ENCODE peak calls at places on chromosomes 6 and 20, in eight cellular contexts. One of them, this sample, is unnamed.

GRCh38 chr6:5279891-5280338 is 18.6 kb downstream of the FARS2 start:
- DNase-seq in stomach: no peak
- DNase-seq in NB4: no peak
- DNase-seq in cardiac muscle cell: no peak
- DNase-seq in ovary: no peak
- DNase-seq in mammary epithelial cell: no peak
- DNase-seq in AG04450: no peak
- DNase-seq in MM.1S: no peak
- DNase-seq in this sample: no peak

GRCh38 chr6:111789593-111789992 is 83.7 kb downstream of the FYN start:
- DNase-seq in stomach: no peak
- DNase-seq in NB4: no peak
- DNase-seq in AG04450: no peak
- DNase-seq in ovary: peak; percentile 39
- DNase-seq in MM.1S: no peak
- DNase-seq in mammary epithelial cell: no peak
- DNase-seq in cardiac muscle cell: peak; percentile 84
- DNase-seq in this sample: no peak

GRCh38 chr6:14711056-14711703 is 534.7 kb upstream of the JARID2 start:
- DNase-seq in ovary: no peak
- DNase-seq in NB4: peak; percentile 96
- DNase-seq in stomach: peak; percentile 44
- DNase-seq in AG04450: peak; percentile 75
- DNase-seq in mammary epithelial cell: peak; percentile 78
- DNase-seq in cardiac muscle cell: peak; percentile 91
- DNase-seq in MM.1S: peak; percentile 30
- DNase-seq in this sample: no peak

GRCh38 chr6:162261598-162261997 is 466.0 kb downstream of the PRKN start:
- DNase-seq in NB4: no peak
- DNase-seq in mammary epithelial cell: no peak
- DNase-seq in ovary: no peak
- DNase-seq in AG04450: no peak
- DNase-seq in stomach: no peak
- DNase-seq in MM.1S: no peak
- DNase-seq in cardiac muscle cell: no peak
- DNase-seq in this sample: no peak

GRCh38 chr20:50385733-50386640 is 124.2 kb upstream of the PTPN1 start:
- DNase-seq in mammary epithelial cell: no peak
- DNase-seq in cardiac muscle cell: no peak
- DNase-seq in ovary: no peak
- DNase-seq in AG04450: no peak
- DNase-seq in MM.1S: no peak
- DNase-seq in NB4: no peak
- DNase-seq in stomach: no peak
- DNase-seq in this sample: no peak

GRCh38 chr6:41437604-41438003 is 102.2 kb downstream of the NCR2 start:
- DNase-seq in MM.1S: no peak
- DNase-seq in cardiac muscle cell: no peak
- DNase-seq in mammary epithelial cell: no peak
- DNase-seq in stomach: no peak
- DNase-seq in ovary: no peak
- DNase-seq in NB4: no peak
- DNase-seq in AG04450: no peak
- DNase-seq in this sample: no peak

GRCh38 chr6:34238507-34239239 is 2.0 kb downstream of the HMGA1 start:
- DNase-seq in NB4: no peak
- DNase-seq in cardiac muscle cell: no peak
- DNase-seq in mammary epithelial cell: no peak
- DNase-seq in ovary: peak; percentile 15
- DNase-seq in MM.1S: no peak
- DNase-seq in stomach: no peak
- DNase-seq in AG04450: no peak
- DNase-seq in this sample: no peak

GRCh38 chr6:144302701-144303351 is 17.7 kb downstream of the UTRN start:
- DNase-seq in mammary epithelial cell: no peak
- DNase-seq in AG04450: no peak
- DNase-seq in stomach: no peak
- DNase-seq in NB4: no peak
- DNase-seq in ovary: no peak
- DNase-seq in MM.1S: no peak
- DNase-seq in cardiac muscle cell: no peak
- DNase-seq in this sample: no peak

GRCh38 chr6:76867182-76867581 is 596.1 kb downstream of the HTR1B start:
- DNase-seq in ovary: no peak
- DNase-seq in MM.1S: no peak
- DNase-seq in stomach: no peak
- DNase-seq in mammary epithelial cell: no peak
- DNase-seq in AG04450: no peak
- DNase-seq in NB4: no peak
- DNase-seq in cardiac muscle cell: no peak
- DNase-seq in this sample: no peak

GRCh38 chr6:20455175-20456075 is 53.7 kb downstream of the E2F3 start:
- DNase-seq in NB4: no peak
- DNase-seq in cardiac muscle cell: peak; percentile 13
- DNase-seq in MM.1S: no peak
- DNase-seq in ovary: no peak
- DNase-seq in AG04450: no peak
- DNase-seq in stomach: no peak
- DNase-seq in mammary epithelial cell: peak; percentile 58
- DNase-seq in this sample: no peak

GRCh38 chr20:32455901-32456701 is 98.0 kb downstream of the ASXL1 start:
- DNase-seq in mammary epithelial cell: no peak
- DNase-seq in stomach: no peak
- DNase-seq in ovary: no peak
- DNase-seq in cardiac muscle cell: no peak
- DNase-seq in MM.1S: no peak
- DNase-seq in NB4: no peak
- DNase-seq in AG04450: no peak
- DNase-seq in this sample: no peak

GRCh38 chr20:32456869-32457421 is 98.8 kb downstream of the ASXL1 start:
- DNase-seq in ovary: peak; percentile 62
- DNase-seq in cardiac muscle cell: peak; percentile 68
- DNase-seq in MM.1S: peak; percentile 28
- DNase-seq in AG04450: no peak
- DNase-seq in stomach: peak; percentile 49
- DNase-seq in NB4: peak; percentile 40
- DNase-seq in mammary epithelial cell: no peak
- DNase-seq in this sample: no peak

GRCh38 chr20:32458061-32458836 is 100.1 kb downstream of the ASXL1 start:
- DNase-seq in MM.1S: no peak
- DNase-seq in stomach: no peak
- DNase-seq in AG04450: no peak
- DNase-seq in ovary: no peak
- DNase-seq in NB4: no peak
- DNase-seq in mammary epithelial cell: no peak
- DNase-seq in cardiac muscle cell: no peak
- DNase-seq in this sample: no peak

GRCh38 chr20:32458837-32459220 is 100.7 kb downstream of the ASXL1 start:
- DNase-seq in stomach: no peak
- DNase-seq in AG04450: no peak
- DNase-seq in ovary: no peak
- DNase-seq in cardiac muscle cell: no peak
- DNase-seq in NB4: no peak
- DNase-seq in MM.1S: no peak
- DNase-seq in mammary epithelial cell: no peak
- DNase-seq in this sample: no peak

DNA sequence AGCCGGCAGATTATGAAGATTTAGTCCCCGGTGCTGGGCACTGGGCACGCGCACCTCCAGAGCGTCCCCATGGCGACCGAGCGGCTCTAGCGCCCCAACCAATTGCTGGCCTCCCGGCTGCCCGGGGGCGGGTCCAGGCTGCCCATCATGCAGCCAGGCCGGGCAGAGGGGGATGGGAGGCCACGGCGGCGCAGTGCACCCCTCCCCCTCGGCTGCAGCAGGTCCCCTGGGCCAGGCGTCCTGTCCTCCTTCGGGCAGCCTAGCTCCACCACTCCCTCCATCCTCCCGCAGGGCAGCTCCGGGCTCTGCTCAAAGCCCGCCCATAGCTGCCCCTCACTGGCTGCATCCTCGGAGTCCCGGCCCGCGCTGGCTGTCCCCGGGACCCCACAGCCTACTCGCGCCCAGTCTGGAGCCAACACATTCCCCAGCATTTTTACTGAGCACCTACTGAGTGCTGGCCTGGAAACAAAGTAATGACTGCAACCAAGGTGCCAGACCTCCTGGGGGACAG is 99.4 kb downstream of the ASXL1 start:
- DNase-seq in stomach: peak; percentile 68
- DNase-seq in cardiac muscle cell: peak; percentile 75
- DNase-seq in MM.1S: peak; percentile 29
- DNase-seq in NB4: no peak
- DNase-seq in mammary epithelial cell: peak; percentile 46
- DNase-seq in AG04450: no peak
- DNase-seq in ovary: peak; percentile 65
- DNase-seq in this sample: no peak
- H3K4me3 ChIP-seq in stomach: peak overlapping the region; percentile 47
- H3K4me3 ChIP-seq in cardiac muscle cell: peak overlapping the region; percentile 38
- H3K4me3 ChIP-seq in MM.1S: peak overlapping the region; percentile 37
- H3K4me3 ChIP-seq in NB4: no peak overlapping the region
- H3K4me3 ChIP-seq in mammary epithelial cell: peak overlapping the region; percentile 31
- H3K4me3 ChIP-seq in AG04450: peak overlapping the region; percentile 57
- H3K4me3 ChIP-seq in ovary: peak overlapping the region; percentile 38
- H3K4me3 ChIP-seq in this sample: peak overlapping the region; percentile 56

GRCh38 chr6:169287675-169288074 is 34.0 kb upstream of the THBS2 start:
- DNase-seq in ovary: no peak
- DNase-seq in mammary epithelial cell: no peak
- DNase-seq in AG04450: no peak
- DNase-seq in NB4: peak; percentile 31
- DNase-seq in cardiac muscle cell: no peak
- DNase-seq in stomach: no peak
- DNase-seq in MM.1S: no peak
- DNase-seq in this sample: no peak
- TF ChIP-seq CTCF in ovary: no peak
- TF ChIP-seq CTCF in mammary epithelial cell: no peak
- TF ChIP-seq CTCF in AG04450: peak; percentile 7
- TF ChIP-seq CTCF in NB4: peak; percentile 12
- TF ChIP-seq CTCF in cardiac muscle cell: peak; percentile 20
- TF ChIP-seq CTCF in stomach: no peak
- TF ChIP-seq CTCF in MM.1S: no peak
- TF ChIP-seq CTCF in this sample: peak; percentile 39

DNA sequence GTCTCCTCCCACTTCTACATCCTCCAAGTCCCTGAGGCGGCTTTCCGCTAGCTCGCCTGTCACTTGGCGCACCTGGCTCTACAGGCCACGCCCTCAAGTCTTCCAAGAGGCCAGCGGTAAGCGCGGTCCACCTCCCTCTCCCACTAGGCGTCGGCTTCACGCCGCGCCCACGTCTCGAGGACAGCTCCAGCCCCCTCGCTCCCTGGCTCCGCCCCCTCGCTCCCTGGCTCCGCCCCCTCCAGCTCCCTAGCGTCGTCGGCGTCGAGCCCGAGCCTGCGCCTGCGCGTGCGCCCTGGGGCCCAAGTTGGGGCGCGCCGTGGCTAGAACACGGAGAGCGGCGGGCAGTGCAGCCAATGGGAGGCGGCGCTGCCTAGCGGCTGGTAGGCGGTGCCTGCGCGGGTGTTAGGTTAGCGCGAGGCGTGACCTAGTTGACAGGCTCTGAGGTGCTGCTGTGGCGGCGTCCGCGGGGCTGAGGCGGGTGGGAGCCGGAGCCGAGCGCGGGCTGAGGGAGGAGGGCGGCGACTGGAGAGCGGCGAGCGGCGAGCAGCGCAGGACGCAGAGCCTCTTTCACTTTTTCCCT is at the start of gene MACROD2:
- DNase-seq in NB4: no peak
- DNase-seq in ovary: peak; percentile 93
- DNase-seq in mammary epithelial cell: peak; percentile 97
- DNase-seq in MM.1S: no peak
- DNase-seq in cardiac muscle cell: peak; percentile 69
- DNase-seq in stomach: peak; percentile 98
- DNase-seq in AG04450: no peak
- DNase-seq in this sample: peak; percentile 38
- H3K4me3 ChIP-seq in NB4: no peak within 1 kb of the TSS
- H3K4me3 ChIP-seq in ovary: peak within 1 kb of the TSS; percentile 90
- H3K4me3 ChIP-seq in mammary epithelial cell: peak within 1 kb of the TSS; percentile 61
- H3K4me3 ChIP-seq in MM.1S: no peak within 1 kb of the TSS
- H3K4me3 ChIP-seq in cardiac muscle cell: peak within 1 kb of the TSS; percentile 77
- H3K4me3 ChIP-seq in stomach: peak within 1 kb of the TSS; percentile 76
- H3K4me3 ChIP-seq in AG04450: peak within 1 kb of the TSS; percentile 51
- H3K4me3 ChIP-seq in this sample: peak within 1 kb of the TSS; percentile 83

GRCh38 chr20:41411458-41411857 is 44.8 kb upstream of the EMILIN3 start:
- DNase-seq in NB4: peak; percentile 42
- DNase-seq in AG04450: no peak
- DNase-seq in cardiac muscle cell: peak; percentile 55
- DNase-seq in ovary: no peak
- DNase-seq in MM.1S: peak; percentile 79
- DNase-seq in stomach: no peak
- DNase-seq in mammary epithelial cell: peak; percentile 5
- DNase-seq in this sample: no peak
- TF ChIP-seq CTCF in NB4: peak; percentile 13
- TF ChIP-seq CTCF in AG04450: peak; percentile 55
- TF ChIP-seq CTCF in cardiac muscle cell: peak; percentile 42
- TF ChIP-seq CTCF in ovary: peak; percentile 25
- TF ChIP-seq CTCF in MM.1S: peak; percentile 64
- TF ChIP-seq CTCF in stomach: no peak
- TF ChIP-seq CTCF in mammary epithelial cell: peak; percentile 39
- TF ChIP-seq CTCF in this sample: peak; percentile 51

GRCh38 chr20:57717797-57718196 is 8.0 kb upstream of the PMEPA1 start:
- DNase-seq in NB4: no peak
- DNase-seq in ovary: no peak
- DNase-seq in cardiac muscle cell: no peak
- DNase-seq in mammary epithelial cell: peak; percentile 55
- DNase-seq in AG04450: no peak
- DNase-seq in MM.1S: no peak
- DNase-seq in stomach: no peak
- DNase-seq in this sample: no peak
- H3K4me3 ChIP-seq in NB4: no peak overlapping the region
- H3K4me3 ChIP-seq in ovary: no peak overlapping the region
- H3K4me3 ChIP-seq in cardiac muscle cell: no peak overlapping the region
- H3K4me3 ChIP-seq in mammary epithelial cell: no peak overlapping the region
- H3K4me3 ChIP-seq in AG04450: no peak overlapping the region
- H3K4me3 ChIP-seq in MM.1S: no peak overlapping the region
- H3K4me3 ChIP-seq in stomach: no peak overlapping the region
- H3K4me3 ChIP-seq in this sample: no peak overlapping the region

DNA sequence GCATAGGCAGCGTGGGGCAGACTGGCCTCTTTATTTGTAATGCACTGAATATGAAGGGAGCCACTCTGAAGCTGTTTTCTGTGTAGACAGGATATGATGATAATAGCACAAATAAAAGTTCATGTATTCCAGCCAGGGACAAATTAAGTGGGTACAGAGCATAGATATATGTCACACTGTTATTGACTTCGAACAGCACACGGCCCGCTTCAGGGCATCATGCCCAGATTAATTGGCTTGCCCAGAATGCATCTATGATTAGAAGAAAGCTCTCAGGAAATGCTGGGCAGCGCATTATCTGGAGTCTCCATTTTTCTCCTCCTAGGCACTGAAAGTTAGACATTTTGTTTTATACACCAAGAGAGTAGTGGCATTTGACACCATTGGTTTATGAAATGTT is 26.3 kb upstream of the SASH1 start:
- DNase-seq in MM.1S: no peak
- DNase-seq in mammary epithelial cell: no peak
- DNase-seq in AG04450: no peak
- DNase-seq in NB4: no peak
- DNase-seq in ovary: no peak
- DNase-seq in stomach: peak; percentile 42
- DNase-seq in cardiac muscle cell: no peak
- DNase-seq in this sample: no peak
- TF ChIP-seq CTCF in MM.1S: no peak
- TF ChIP-seq CTCF in mammary epithelial cell: no peak
- TF ChIP-seq CTCF in AG04450: no peak
- TF ChIP-seq CTCF in NB4: no peak
- TF ChIP-seq CTCF in ovary: no peak
- TF ChIP-seq CTCF in stomach: no peak
- TF ChIP-seq CTCF in cardiac muscle cell: no peak
- TF ChIP-seq CTCF in this sample: no peak